ENCODE peak calls at places on chromosomes 2 and 18, in seven cellular contexts. B is memory B cell, T is HTR-8/SVneo, D is cardiac muscle cell, A is M059J, E is NCI-H460, L is keratinocyte. X is an unnamed sample.

GRCh38 chr2:60641866-60642788 is 88.7 kb upstream of the BCL11A start:
- DNase-seq in T (peak), E (peak), D (peak), B (peak), L (no peak), A (peak), X (no peak)

GRCh38 chr2:145724499-145724898 is 1204.6 kb upstream of the ZEB2 start:
- DNase-seq in B (no peak), E (no peak), T (no peak), A (peak), L (no peak), D (no peak), X (no peak)

GRCh38 chr2:234967201-234967873 is 15.5 kb downstream of the SH3BP4 start:
- DNase-seq in D (no peak), A (no peak), L (no peak), E (no peak), T (no peak), B (no peak), X (no peak)

GRCh38 chr2:149152597-149152996 is 114.1 kb downstream of the LYPD6B start:
- DNase-seq in L (no peak), B (no peak), A (peak), D (no peak), T (no peak), E (no peak), X (no peak)

GRCh38 chr2:182324665-182325064 is 102.2 kb downstream of the PDE1A start:
- DNase-seq in A (peak), D (no peak), T (peak), E (peak), B (no peak), L (no peak), X (no peak)

GRCh38 chr2:240926516-240927389 is 20.6 kb downstream of the CROCC2 start:
- DNase-seq in E (no peak), D (peak), T (no peak), L (no peak), A (no peak), B (peak), X (no peak)

GRCh38 chr2:240750409-240750808 is 58.7 kb downstream of the AQP12A start:
- DNase-seq in T (no peak), E (no peak), D (no peak), B (no peak), L (no peak), A (no peak), X (no peak)

GRCh38 chr2:128602038-128602698 is 283.5 kb upstream of the HS6ST1 start:
- DNase-seq in B (no peak), E (no peak), A (no peak), T (no peak), L (no peak), D (no peak), X (no peak)

GRCh38 chr18:79707239-79707638 is 27.6 kb downstream of the CTDP1 start:
- DNase-seq in B (no peak), T (no peak), A (no peak), D (no peak), E (no peak), L (no peak), X (no peak)